ENCODE peak calls at places on chromosomes 2 and 18, in four cellular contexts. M, U, O and P are unnamed samples.

GRCh38 chr2:18398833-18399232 is 161.6 kb downstream of the RDH14 start:
- DNase-seq in M (no peak), U (no peak), O (no peak), P (no peak)

GRCh38 chr2:101762451-101763171 is 65.1 kb downstream of the MAP4K4 start:
- DNase-seq in U (peak), M (no peak), O (no peak), P (no peak)

GRCh38 chr2:178679891-178680290 is 127.3 kb downstream of the TTN start:
- DNase-seq in M (no peak), U (no peak), O (no peak), P (no peak)

GRCh38 chr2:28080911-28081310 is 190.4 kb downstream of the BABAM2 start:
- DNase-seq in O (no peak), U (no peak), M (no peak), P (no peak)

GRCh38 chr2:182378759-182379158 is 48.1 kb downstream of the PDE1A start:
- DNase-seq in M (no peak), O (no peak), U (no peak), P (no peak)

GRCh38 chr2:134836986-134837385 is 1.4 kb upstream of the ACMSD start:
- DNase-seq in U (no peak), M (peak), O (no peak), P (no peak)

GRCh38 chr2:175156534-175156933 is 11.5 kb downstream of the ATF2 start:
- DNase-seq in O (no peak), M (no peak), U (no peak), P (no peak)

GRCh38 chr2:27804146-27804545 is 32.6 kb downstream of the MRPL33 start:
- DNase-seq in M (no peak), U (no peak), O (no peak), P (no peak)

GRCh38 chr2:55159037-55159651 is 72.9 kb downstream of the CLHC1 start:
- DNase-seq in O (peak), M (no peak), U (no peak), P (no peak)

GRCh38 chr2:112869258-112869842 is 32.8 kb upstream of the IL1B start:
- DNase-seq in M (peak), O (no peak), U (peak), P (peak)

GRCh38 chr18:64042728-64043358 is 73.0 kb downstream of the SERPINB8 start:
- DNase-seq in M (no peak), U (peak), O (no peak), P (no peak)

GRCh38 chr2:199273043-199273647 is 184.6 kb downstream of the SATB2 start:
- DNase-seq in O (no peak), U (no peak), M (no peak), P (no peak)

GRCh38 chr2:108182489-108182888 is 57.3 kb upstream of the SULT1C3 start:
- DNase-seq in O (no peak), M (no peak), U (no peak), P (no peak)

GRCh38 chr2:219645631-219646527 is 18.4 kb downstream of the SLC4A3 start:
- DNase-seq in M (peak), O (no peak), U (no peak), P (no peak)

GRCh38 chr2:147366281-147366680 is 478.5 kb upstream of the ACVR2A start:
- DNase-seq in U (no peak), O (no peak), M (no peak), P (no peak)

DNA sequence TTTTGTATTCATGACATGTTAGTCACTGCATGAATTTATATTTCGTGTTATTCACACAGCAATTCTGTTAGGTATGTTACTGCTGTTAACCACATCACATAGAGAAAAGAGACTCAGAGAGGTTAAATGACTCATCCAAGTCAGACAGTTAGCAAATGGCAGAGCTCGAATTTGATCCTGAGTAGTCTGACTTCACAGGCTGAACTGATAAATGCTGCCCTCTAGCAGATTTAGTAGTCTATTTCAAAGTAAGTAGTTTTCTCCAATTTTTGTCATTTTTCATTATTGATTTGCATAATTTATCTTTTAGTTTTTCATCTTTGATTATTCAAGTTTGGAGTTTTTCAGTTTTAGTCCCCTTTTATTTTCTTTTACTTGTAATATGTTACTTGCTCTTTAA is 58.3 kb downstream of the WDR7 start:
- DNase-seq in M (peak), U (no peak), O (no peak), P (no peak)
- TF ChIP-seq CTCF in M (peak), U (no peak), O (no peak), P (no peak)

GRCh38 chr2:239855863-239856587 is 169.1 kb downstream of the NDUFA10 start:
- DNase-seq in M (no peak), O (no peak), U (no peak), P (no peak)

GRCh38 chr2:239853121-239853520 is 172.0 kb downstream of the NDUFA10 start:
- DNase-seq in M (no peak), O (no peak), U (no peak), P (no peak)

GRCh38 chr2:239853706-239854327 is 171.3 kb downstream of the NDUFA10 start:
- DNase-seq in O (no peak), U (no peak), M (no peak), P (no peak)

GRCh38 chr2:239856620-239857285 is 168.4 kb downstream of the NDUFA10 start:
- DNase-seq in O (no peak), M (no peak), U (no peak), P (no peak)

DNA sequence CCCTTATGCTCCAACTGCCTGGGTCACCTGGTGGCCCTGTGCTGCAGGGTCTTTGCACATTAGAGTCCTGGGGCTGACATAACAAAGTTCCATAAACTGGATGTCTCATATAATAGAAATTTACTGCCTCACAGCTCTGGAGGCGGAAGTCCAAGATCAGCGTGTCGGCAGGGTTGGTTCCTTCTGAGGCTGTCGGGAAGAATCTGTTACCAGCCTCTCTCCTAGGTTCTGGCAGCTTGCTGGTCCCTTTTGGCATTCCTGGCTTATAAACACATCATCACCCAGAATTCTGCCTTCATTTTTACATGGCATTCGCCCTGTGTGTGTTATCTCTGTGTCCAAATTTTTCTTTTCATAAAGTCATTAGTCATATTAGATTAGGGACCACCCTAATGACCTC is 170.5 kb downstream of the NDUFA10 start:
- DNase-seq in M (no peak), O (no peak), U (no peak), P (no peak)
- TF ChIP-seq CTCF in M (no peak), O (no peak), U (no peak), P (no peak)

GRCh38 chr2:23020659-23021058 is 364.3 kb upstream of the KLHL29 start:
- DNase-seq in U (no peak), M (no peak), O (no peak), P (no peak)
- TF ChIP-seq CTCF in U (no peak), M (no peak), O (no peak), P (no peak)

DNA sequence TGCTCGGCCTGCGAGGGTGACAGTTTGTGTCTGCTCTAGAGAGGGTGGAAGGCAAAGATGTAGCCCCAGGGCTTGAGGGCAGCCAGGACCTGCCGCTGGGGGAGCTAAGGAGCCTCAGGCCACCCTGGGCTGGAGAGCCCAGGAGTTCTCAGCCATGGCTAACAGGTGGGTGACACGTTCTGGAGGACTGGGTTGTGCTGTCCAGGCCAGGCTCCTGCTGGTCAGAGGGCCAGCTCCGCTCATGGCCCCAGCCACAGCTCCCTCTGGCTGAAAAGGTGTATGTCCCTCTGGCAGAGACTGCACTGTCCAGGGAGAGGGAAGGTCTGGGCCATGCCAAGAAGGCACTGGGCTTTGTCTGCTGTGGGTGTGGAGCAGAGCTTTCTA is 19.2 kb downstream of the TMEM185B start:
- DNase-seq in M (no peak), O (no peak), U (no peak), P (no peak)
- TF ChIP-seq CTCF in M (no peak), O (no peak), U (no peak), P (no peak)